ENCODE peak calls at places on chromosomes 16 and 17, in eight cellular contexts. P, M, L, N, I, A, Q and H are unnamed samples.
A peak's percentile ranks its signal among the peaks of the same experiment; 100 is the strongest.

GRCh38 chr17:62064791-62065563 is at the start of gene MED13:
- DNase-seq in P (peak; percentile 63), M (peak; percentile 86), L (peak; percentile 64), N (peak; percentile 60), I (peak; percentile 54), A (peak; percentile 81), Q (peak; percentile 78), H (peak; percentile 38)

GRCh38 chr16:82181456-82182185 is 11.6 kb upstream of the MPHOSPH6 start:
- DNase-seq in P (no peak), M (no peak), L (no peak), N (no peak), I (no peak), A (no peak), Q (no peak), H (no peak)

GRCh38 chr17:70242781-70243437 is 73.6 kb downstream of the KCNJ2 start:
- DNase-seq in P (no peak), M (no peak), L (no peak), N (peak; percentile 22), I (no peak), A (no peak), Q (no peak), H (no peak)

GRCh38 chr17:14201595-14201994 is 35.1 kb downstream of the CDRT15 start:
- DNase-seq in P (no peak), M (peak; percentile 30), L (no peak), N (no peak), I (no peak), A (no peak), Q (no peak), H (no peak)

GRCh38 chr17:48374650-48375230 is 55.3 kb downstream of the SKAP1 start:
- DNase-seq in P (peak; percentile 16), M (peak; percentile 40), L (peak; percentile 43), N (peak; percentile 26), I (peak; percentile 57), A (no peak), Q (peak; percentile 41), H (no peak)

GRCh38 chr16:3158014-3158497 is 23.2 kb downstream of the ZNF213 start:
- DNase-seq in P (no peak), M (no peak), L (no peak), N (peak; percentile 35), I (no peak), A (no peak), Q (peak; percentile 24), H (no peak)

GRCh38 chr16:57541754-57542435 is 548 bp upstream of the ADGRG5 start:
- DNase-seq in P (no peak), M (no peak), L (no peak), N (no peak), I (no peak), A (no peak), Q (no peak), H (no peak)

GRCh38 chr16:50602531-50603205 is 54.5 kb downstream of the NKD1 start:
- DNase-seq in P (peak; percentile 5), M (no peak), L (no peak), N (no peak), I (no peak), A (peak; percentile 58), Q (no peak), H (no peak)

GRCh38 chr17:68290955-68291835 is at the start of the genes ARSG and SLC16A6:
- DNase-seq in P (peak; percentile 53), M (peak; percentile 50), L (peak; percentile 64), N (peak; percentile 55), I (peak; percentile 96), A (peak; percentile 84), Q (peak; percentile 84), H (no peak)

GRCh38 chr17:76252040-76252954 is 12.0 kb upstream of the RNF157 start:
- DNase-seq in P (peak; percentile 56), M (peak; percentile 79), L (peak; percentile 65), N (peak; percentile 74), I (peak; percentile 77), A (no peak), Q (no peak), H (peak; percentile 90)

GRCh38 chr17:27296427-27296979 is 2.6 kb downstream of the WSB1 start:
- DNase-seq in P (peak; percentile 41), M (no peak), L (no peak), N (peak; percentile 41), I (peak; percentile 32), A (no peak), Q (no peak), H (peak; percentile 85)

GRCh38 chr17:17411692-17412091 is 65.1 kb upstream of the MED9 start:
- DNase-seq in P (no peak), M (no peak), L (no peak), N (no peak), I (no peak), A (no peak), Q (no peak), H (peak; percentile 81)

GRCh38 chr16:83854420-83854819 is 44.5 kb upstream of the MLYCD start:
- DNase-seq in P (no peak), M (no peak), L (no peak), N (no peak), I (no peak), A (no peak), Q (no peak), H (no peak)

GRCh38 chr17:19768046-19768782 is 20.1 kb upstream of the ALDH3A1 start:
- DNase-seq in P (no peak), M (no peak), L (no peak), N (peak; percentile 74), I (peak; percentile 57), A (no peak), Q (no peak), H (no peak)

DNA sequence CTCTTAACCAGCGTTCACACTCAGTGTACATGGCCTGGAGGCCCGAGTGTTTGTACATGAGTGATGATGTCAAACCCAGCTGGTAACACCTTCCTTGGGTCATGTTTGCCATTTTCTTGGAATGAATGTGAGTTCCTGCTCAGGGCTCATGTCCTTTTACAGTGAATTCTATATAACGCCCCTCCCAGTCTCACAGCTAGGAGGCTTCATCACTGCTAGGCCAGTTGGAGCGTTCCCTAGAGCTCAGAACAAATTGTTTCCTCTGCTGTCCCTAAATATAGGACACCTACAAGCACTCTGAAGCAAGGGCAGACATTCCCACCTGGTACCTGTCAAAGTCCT is 5.5 kb downstream of the TIMM22 start:
- DNase-seq in P (no peak), M (no peak), L (no peak), N (no peak), I (no peak), A (no peak), Q (no peak), H (no peak)
- TF ChIP-seq CTCF in P (no peak), M (no peak), L (no peak), N (no peak), I (no peak), A (no peak), Q (no peak), H (no peak)

DNA sequence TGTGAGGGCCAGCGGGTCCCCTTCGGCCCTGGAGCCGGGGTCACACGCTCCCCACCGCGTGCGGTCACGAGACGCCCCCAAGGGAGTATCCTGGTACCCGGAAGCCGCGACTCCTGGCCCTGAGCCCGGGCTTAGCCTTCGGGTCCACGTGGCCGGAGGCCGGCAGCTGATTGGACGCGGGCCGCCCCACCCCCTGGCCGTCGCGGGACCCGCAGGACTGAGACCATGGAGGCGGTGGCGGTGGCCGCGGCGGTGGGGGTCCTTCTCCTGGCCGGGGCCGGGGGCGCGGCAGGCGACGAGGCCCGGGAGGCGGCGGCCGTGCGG is at the start of gene NAGLU:
- DNase-seq in P (peak; percentile 96), M (peak; percentile 96), L (peak; percentile 98), N (peak; percentile 83), I (peak; percentile 95), A (peak; percentile 99), Q (peak; percentile 92), H (peak; percentile 84)
- TF ChIP-seq CTCF in P (no peak), M (no peak), L (no peak), N (no peak), I (no peak), A (no peak), Q (no peak), H (no peak)

GRCh38 chr17:1529863-1530262 is 13.5 kb upstream of the INPP5K start:
- DNase-seq in P (no peak), M (no peak), L (no peak), N (no peak), I (no peak), A (no peak), Q (no peak), H (peak; percentile 4)
- TF ChIP-seq CTCF in P (no peak), M (no peak), L (no peak), N (no peak), I (no peak), A (no peak), Q (no peak), H (no peak)

DNA sequence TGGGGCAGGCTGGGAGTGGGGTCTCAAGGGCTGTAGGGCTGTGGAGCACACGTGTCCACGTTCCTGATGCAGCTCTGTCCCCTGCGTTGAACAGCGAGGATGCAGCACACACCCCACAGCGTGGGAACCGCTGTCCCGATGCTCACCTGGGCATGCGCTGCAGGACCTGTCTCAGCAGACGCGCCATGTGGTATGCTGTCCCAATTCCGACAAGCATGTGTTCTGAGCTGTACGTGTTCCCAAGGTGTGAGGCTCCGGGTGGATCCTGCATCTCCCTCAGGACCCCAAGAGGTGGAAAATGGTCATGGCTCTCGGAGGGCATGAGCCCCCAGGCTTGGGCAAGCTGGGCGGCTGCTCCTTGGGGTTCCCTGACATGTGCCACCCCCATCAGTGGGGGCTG is 34.2 kb downstream of the ENGASE start:
- DNase-seq in P (no peak), M (no peak), L (no peak), N (no peak), I (no peak), A (no peak), Q (no peak), H (no peak)
- TF ChIP-seq CTCF in P (no peak), M (no peak), L (no peak), N (no peak), I (no peak), A (no peak), Q (no peak), H (no peak)